ENCODE peak calls at places on chromosomes 5 and 9, in six cellular contexts. E, U, R, M, S and W are unnamed samples.
A peak's percentile ranks its signal among the peaks of the same experiment; 100 is the strongest.

GRCh38 chr5:154479160-154479943 is 1.3 kb upstream of the HAND1 start:
- DNase-seq in M (no peak), S (no peak), E (no peak), U (no peak), R (no peak), W (no peak)

GRCh38 chr5:9652295-9652694 is 22.1 kb upstream of the TAS2R1 start:
- DNase-seq in U (no peak), S (no peak), E (no peak), R (no peak), M (no peak), W (no peak)

GRCh38 chr5:154461531-154461930 is 15.7 kb downstream of the SAP30L start:
- DNase-seq in U (no peak), S (no peak), E (no peak), M (no peak), R (peak; percentile 61), W (no peak)

GRCh38 chr9:136567651-136568287 is 21.9 kb upstream of the NOTCH1 start:
- DNase-seq in E (peak; percentile 78), R (peak; percentile 71), S (no peak), U (peak; percentile 65), M (peak; percentile 32), W (no peak)

GRCh38 chr5:178069909-178070308 is 43.4 kb upstream of the N4BP3 start:
- DNase-seq in S (peak; percentile 61), U (no peak), R (peak; percentile 28), E (no peak), M (no peak), W (no peak)

GRCh38 chr5:90888511-90889324 is 330.1 kb downstream of the ADGRV1 start:
- DNase-seq in S (no peak), E (peak; percentile 85), R (peak; percentile 63), U (peak; percentile 64), M (no peak), W (no peak)

GRCh38 chr5:56328753-56329560 is 95.8 kb upstream of the ANKRD55 start:
- DNase-seq in U (peak; percentile 55), E (peak; percentile 71), M (no peak), S (peak; percentile 79), R (no peak), W (peak; percentile 31)

GRCh38 chr5:141902416-141902815 is 21.3 kb upstream of the DELE1 start:
- DNase-seq in S (no peak), E (no peak), M (no peak), R (no peak), U (no peak), W (no peak)

GRCh38 chr5:59721741-59722140 is 171.8 kb downstream of the PDE4D start:
- DNase-seq in E (no peak), M (no peak), R (no peak), S (no peak), U (no peak), W (no peak)

GRCh38 chr5:74055446-74056097 is 429.6 kb downstream of the ARHGEF28 start:
- DNase-seq in U (no peak), E (no peak), S (peak; percentile 4), M (no peak), R (no peak), W (no peak)

GRCh38 chr9:114143214-114143613 is 12.1 kb upstream of the COL27A1 start:
- DNase-seq in R (no peak), S (no peak), E (no peak), M (no peak), U (no peak), W (no peak)

GRCh38 chr9:2701070-2701469 is 16.2 kb upstream of the KCNV2 start:
- DNase-seq in M (no peak), E (no peak), R (no peak), U (no peak), S (no peak), W (no peak)

GRCh38 chr5:79736528-79737514 is 47.2 kb downstream of the CMYA5 start:
- DNase-seq in M (no peak), R (no peak), S (no peak), U (no peak), E (no peak), W (no peak)

GRCh38 chr5:153211052-153211451 is 279.4 kb upstream of the GRIA1 start:
- DNase-seq in R (no peak), S (no peak), U (no peak), E (no peak), M (no peak), W (no peak)

GRCh38 chr9:86859056-86859455 is 88.2 kb downstream of the GAS1 start:
- DNase-seq in U (no peak), S (no peak), M (no peak), E (no peak), R (no peak), W (no peak)

GRCh38 chr9:34588671-34589370 is 703 bp downstream of the CNTFR start:
- DNase-seq in M (no peak), E (no peak), U (no peak), S (no peak), R (no peak), W (peak; percentile 22)

GRCh38 chr5:145718956-145719355 is 116.2 kb downstream of the PRELID2 start:
- DNase-seq in E (peak; percentile 20), R (peak; percentile 48), S (no peak), U (peak; percentile 51), M (peak; percentile 11), W (no peak)

GRCh38 chr9:136436055-136436634 is 3.5 kb downstream of the INPP5E start:
- DNase-seq in R (no peak), S (no peak), U (no peak), E (no peak), M (no peak), W (no peak)

DNA sequence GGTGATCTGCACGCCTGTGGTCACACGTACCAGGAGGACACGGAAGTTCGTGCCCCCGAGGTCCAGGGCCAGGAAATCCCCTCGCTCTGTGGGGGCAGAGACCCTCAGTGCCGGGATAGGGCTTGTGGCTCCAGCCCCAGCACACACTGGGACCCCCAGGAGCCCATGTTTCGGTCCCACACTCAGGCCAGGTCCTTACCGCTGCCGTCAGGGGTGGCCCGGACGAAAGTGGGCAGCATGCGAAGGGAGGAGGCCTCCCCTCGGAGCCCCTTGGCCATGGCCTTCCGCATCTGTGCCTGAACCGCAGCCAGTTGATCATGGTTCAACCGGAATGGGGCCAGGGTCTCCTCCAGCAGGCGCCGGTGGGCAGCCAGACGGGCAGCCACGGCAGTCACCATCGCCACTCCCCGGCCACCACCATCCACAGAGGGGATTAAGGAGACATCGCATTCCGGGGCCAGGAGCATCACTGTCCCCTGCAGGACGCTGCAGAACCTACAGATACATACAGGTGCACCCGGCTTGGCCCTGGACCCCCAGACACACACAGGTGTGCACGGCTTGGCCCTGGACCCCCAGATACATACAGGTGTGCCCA is 11.8 kb downstream of the HK3 start:
- DNase-seq in U (no peak), E (no peak), S (no peak), M (no peak), R (no peak), W (no peak)
- TF ChIP-seq CTCF in U (no peak), E (no peak), S (no peak), M (no peak), R (no peak), W (no peak)

GRCh38 chr9:128103589-128103962 is 24.0 kb downstream of the PTGES2 start:
- DNase-seq in E (no peak), R (no peak), M (no peak), U (no peak), S (no peak), W (no peak)
- TF ChIP-seq CTCF in E (no peak), R (no peak), M (peak; percentile 32), U (peak; percentile 25), S (no peak), W (peak; percentile 33)

GRCh38 chr9:108852089-108852488 is 3.7 kb downstream of the ACTL7B start:
- DNase-seq in R (no peak), U (no peak), M (no peak), S (no peak), E (no peak), W (no peak)
- TF ChIP-seq CTCF in R (no peak), U (no peak), M (no peak), S (no peak), E (no peak), W (no peak)

DNA sequence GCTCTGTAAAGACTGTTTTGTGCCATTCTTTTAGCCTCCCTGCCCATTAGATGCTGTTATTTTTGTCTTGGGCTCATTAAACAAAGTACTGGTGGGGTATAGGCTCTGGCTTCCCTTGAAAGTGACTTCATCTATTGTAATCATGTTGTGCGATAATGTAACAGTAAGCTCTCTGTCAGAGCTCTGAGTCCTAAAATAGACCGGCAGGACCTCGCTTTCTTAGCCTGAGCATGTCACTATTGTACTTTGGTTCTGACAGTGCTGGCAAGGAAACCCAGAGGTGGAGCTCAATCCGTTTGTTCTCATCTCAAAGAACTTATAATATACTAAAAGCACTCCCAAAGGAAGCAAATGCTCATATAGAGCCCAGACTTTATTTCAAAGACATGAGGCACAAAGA is 339.1 kb upstream of the CCNH start:
- DNase-seq in U (no peak), S (no peak), R (peak; percentile 38), E (no peak), M (no peak), W (no peak)
- TF ChIP-seq CTCF in U (no peak), S (no peak), R (no peak), E (no peak), M (no peak), W (no peak)